ENCODE peak calls at places on chromosome 12, in five cellular contexts. D is IMR-90, R is SK-N-SH, O is K562, X is GM12878. I is an unnamed sample.
A peak's percentile ranks its signal among the peaks of the same experiment; 100 is the strongest.

GRCh38 chr12:2856901-2857495 is at the start of gene TEX52:
- DNase-seq in R (no peak), D (no peak), O (no peak), X (no peak), I (peak; percentile 22)

GRCh38 chr12:3272958-3273357 is 195.8 kb downstream of the TSPAN9 start:
- DNase-seq in O (no peak), D (no peak), R (no peak), X (no peak), I (no peak)

GRCh38 chr12:106115450-106115849 is 23.3 kb downstream of the NUAK1 start:
- DNase-seq in D (no peak), R (no peak), O (no peak), X (no peak), I (no peak)

GRCh38 chr12:15152456-15152855 is 68.8 kb downstream of the RERG start:
- DNase-seq in D (no peak), X (no peak), O (no peak), R (no peak), I (no peak)

GRCh38 chr12:53862831-53863230 is 75.8 kb upstream of the HOXC13 start:
- DNase-seq in X (no peak), R (no peak), D (peak; percentile 2), O (no peak), I (no peak)

GRCh38 chr12:131948166-131948712 is 1.5 kb upstream of the EP400 start:
- DNase-seq in D (no peak), O (no peak), R (no peak), X (no peak), I (no peak)

GRCh38 chr12:79174656-79175055 is 310.1 kb downstream of the SYT1 start:
- DNase-seq in R (no peak), D (peak; percentile 77), O (no peak), X (no peak), I (peak; percentile 5)

GRCh38 chr12:41205070-41205715 is 17.1 kb downstream of the PDZRN4 start:
- DNase-seq in O (no peak), X (no peak), D (no peak), R (no peak), I (no peak)

GRCh38 chr12:104669057-104669770 is 212.5 kb downstream of the CHST11 start:
- DNase-seq in R (peak; percentile 71), D (no peak), X (no peak), O (peak; percentile 30), I (no peak)

GRCh38 chr12:110578522-110579238 is 4.4 kb downstream of the PPTC7 start:
- DNase-seq in O (no peak), D (no peak), R (no peak), X (no peak), I (no peak)

GRCh38 chr12:94074970-94075695 is 73.2 kb upstream of the PLXNC1 start:
- DNase-seq in R (peak; percentile 48), D (peak; percentile 89), O (peak; percentile 62), X (no peak), I (peak; percentile 60)

GRCh38 chr12:123035841-123036240 is 55.4 kb downstream of the ARL6IP4 start:
- DNase-seq in O (peak; percentile 30), X (no peak), D (no peak), R (no peak), I (no peak)

GRCh38 chr12:70609739-70610491 is 27.3 kb downstream of the PTPRB start:
- DNase-seq in X (no peak), R (peak; percentile 81), O (peak; percentile 35), D (no peak), I (no peak)

GRCh38 chr12:63845726-63846125 is 1.2 kb downstream of the SRGAP1 start:
- DNase-seq in D (peak; percentile 54), R (peak; percentile 18), X (no peak), O (no peak), I (peak; percentile 88)

GRCh38 chr12:88258396-88258795 is 116.3 kb downstream of the TMTC3 start:
- DNase-seq in R (no peak), O (no peak), D (peak; percentile 47), X (no peak), I (no peak)

GRCh38 chr12:54736549-54736948 is 88.4 kb upstream of the DCD start:
- DNase-seq in R (no peak), X (no peak), O (no peak), D (no peak), I (no peak)

GRCh38 chr12:74899031-74899829 is 310.4 kb downstream of the KCNC2 start:
- DNase-seq in D (no peak), R (no peak), X (no peak), O (no peak), I (no peak)

GRCh38 chr12:5453471-5453870 is 21.6 kb downstream of the NTF3 start:
- DNase-seq in O (no peak), R (no peak), D (no peak), X (no peak), I (no peak)

GRCh38 chr12:46556105-46556559 is 183.6 kb upstream of the SLC38A2 start:
- DNase-seq in X (no peak), O (no peak), R (no peak), D (peak; percentile 99), I (peak; percentile 87)

GRCh38 chr12:4091001-4091789 is 182.4 kb upstream of the CCND2 start:
- DNase-seq in D (no peak), X (no peak), R (no peak), O (no peak), I (no peak)

GRCh38 chr12:113397497-113398197 is 6.0 kb downstream of the SDS start:
- DNase-seq in X (no peak), O (no peak), D (no peak), R (no peak), I (no peak)

GRCh38 chr12:14981049-14981448 is 8.2 kb downstream of the PDE6H start:
- DNase-seq in R (no peak), X (no peak), O (no peak), D (no peak), I (no peak)

GRCh38 chr12:109228664-109229063 is 80.4 kb downstream of the FOXN4 start:
- DNase-seq in X (no peak), R (no peak), D (no peak), O (no peak), I (no peak)

GRCh38 chr12:62957233-62957953 is 22.4 kb upstream of the PPM1H start:
- DNase-seq in O (peak; percentile 24), X (no peak), R (no peak), D (no peak), I (peak; percentile 75)

GRCh38 chr12:40104461-40105264 is 1.2 kb downstream of the SLC2A13 start:
- DNase-seq in X (no peak), O (peak; percentile 60), D (peak; percentile 2), R (no peak), I (no peak)

DNA sequence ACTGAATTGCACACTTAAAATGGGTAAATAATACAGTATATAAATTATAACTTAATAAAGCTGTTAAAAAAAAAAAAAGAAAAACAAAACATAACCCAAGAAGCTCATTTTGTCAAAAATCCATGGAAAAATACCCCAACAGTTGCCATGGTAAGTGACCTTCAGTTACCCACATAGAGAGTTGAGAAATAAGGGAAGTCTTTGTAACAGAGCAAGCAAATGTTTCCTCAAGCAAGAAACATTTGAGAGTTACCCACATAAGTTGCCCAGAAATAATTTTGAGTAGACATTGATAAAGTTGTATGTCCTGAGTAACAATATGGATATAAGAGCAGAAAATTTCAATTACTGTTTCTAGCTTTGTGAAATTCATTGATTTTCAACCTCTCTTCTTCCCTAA is 227.4 kb downstream of the CCDC59 start:
- DNase-seq in O (no peak), X (no peak), D (no peak), R (no peak), I (no peak)
- TF ChIP-seq MXI1 in O (no peak), X (no peak), D (no peak), R (no peak), I (no peak)

GRCh38 chr12:49296836-49297694 is 2.1 kb downstream of the PRPH start:
- DNase-seq in R (peak; percentile 29), X (no peak), O (peak; percentile 90), D (no peak), I (peak; percentile 48)
- TF ChIP-seq MXI1 in R (no peak), X (no peak), O (no peak), D (no peak), I (no peak)

DNA sequence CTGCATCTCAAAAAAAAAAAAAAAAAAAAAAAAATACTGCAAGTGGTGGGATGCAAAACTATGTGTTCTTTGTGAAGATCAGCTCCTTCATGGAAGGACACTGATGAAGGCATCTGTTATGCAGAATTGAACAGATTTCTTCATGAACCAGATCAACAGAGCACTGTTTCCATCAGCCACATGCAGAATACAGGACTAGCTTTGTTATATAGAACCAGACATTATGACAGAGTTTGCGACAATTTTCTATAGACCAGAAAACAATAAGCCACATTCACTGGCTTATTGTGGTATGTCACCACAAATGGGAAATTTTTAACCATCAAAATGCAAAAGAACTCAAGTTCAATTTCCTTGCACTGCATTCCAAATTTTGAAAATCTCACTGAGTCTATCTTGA is 34.7 kb downstream of the CIT start:
- DNase-seq in D (no peak), O (no peak), R (no peak), X (no peak), I (no peak)
- TF ChIP-seq MXI1 in D (no peak), O (no peak), R (no peak), X (no peak), I (no peak)

GRCh38 chr12:51216652-51217051 is 1.2 kb downstream of the POU6F1 start:
- DNase-seq in R (no peak), D (no peak), O (no peak), X (no peak), I (no peak)

GRCh38 chr12:51219345-51219744 is 1.5 kb upstream of the POU6F1 start:
- DNase-seq in X (no peak), O (no peak), R (no peak), D (no peak), I (peak; percentile 57)

GRCh38 chr12:51217133-51217967 is 512 bp downstream of the POU6F1 start:
- DNase-seq in R (peak; percentile 90), O (peak; percentile 85), D (no peak), X (no peak), I (no peak)

GRCh38 chr12:51218607-51219161 is 822 bp upstream of the POU6F1 start:
- DNase-seq in R (no peak), X (no peak), D (no peak), O (peak; percentile 67), I (peak; percentile 41)

DNA sequence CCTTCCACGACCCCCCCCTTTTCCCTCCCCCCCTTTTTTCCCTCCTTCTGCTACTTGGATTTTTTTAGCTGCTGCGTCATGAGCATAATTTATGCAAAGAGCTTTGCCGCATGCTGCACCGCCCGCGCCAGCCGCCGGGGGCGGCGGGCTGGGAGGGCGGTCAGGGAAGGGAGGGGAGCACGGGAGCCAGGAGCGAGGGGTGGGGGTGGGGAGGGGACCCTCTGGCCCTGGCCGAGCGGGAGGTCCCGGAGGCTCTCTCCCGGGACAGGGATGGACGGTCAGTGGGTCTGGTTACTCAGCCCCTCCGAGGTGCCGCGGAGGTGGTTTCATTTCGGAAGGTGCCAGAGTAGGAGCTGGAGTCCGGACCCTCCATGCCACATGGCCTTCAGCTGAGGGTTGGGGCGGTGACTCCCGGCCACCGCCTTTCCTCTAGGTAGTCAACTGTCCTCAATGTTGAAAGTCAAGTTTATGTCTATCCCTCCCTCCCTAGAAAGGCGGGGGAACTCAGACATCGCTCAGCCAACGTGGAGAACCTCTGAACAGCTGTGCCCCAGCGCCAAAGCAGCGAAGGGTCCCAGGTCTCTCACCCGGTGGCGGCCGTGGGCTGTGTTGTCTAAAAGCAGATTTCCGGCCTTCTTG is at the start of gene POU6F1:
- DNase-seq in X (peak; percentile 25), R (peak; percentile 96), D (peak; percentile 76), O (peak; percentile 93), I (peak; percentile 57)
- TF ChIP-seq MXI1 in X (peak; percentile 83), R (peak; percentile 62), D (peak; percentile 83), O (no peak), I (no peak)

GRCh38 chr12:7054925-7055324 is 5.6 kb upstream of the C1S start:
- DNase-seq in X (no peak), D (no peak), O (no peak), R (no peak), I (no peak)
- TF ChIP-seq MXI1 in X (no peak), D (no peak), O (no peak), R (no peak), I (no peak)

GRCh38 chr12:124126950-124127349 is 153.9 kb downstream of the ZNF664 start:
- DNase-seq in D (no peak), O (no peak), R (no peak), X (peak; percentile 73), I (no peak)
- TF ChIP-seq MXI1 in D (no peak), O (no peak), R (no peak), X (peak; percentile 77), I (no peak)

I was measured in HepG2.